ENCODE peak calls at places on chromosomes 11 and 22, in five cellular contexts. One of them, this sample, is unnamed.

GRCh38 chr11:79860336-79860735 is 419.5 kb upstream of the TENM4 start:
- DNase-seq in A549: no peak
- DNase-seq in esophagus squamous epithelium: no peak
- DNase-seq in heart left ventricle: no peak
- DNase-seq in upper lobe of left lung: no peak
- DNase-seq in this sample: no peak

GRCh38 chr11:67648140-67648795 is 2.3 kb downstream of the ACY3 start:
- DNase-seq in A549: peak
- DNase-seq in esophagus squamous epithelium: no peak
- DNase-seq in heart left ventricle: no peak
- DNase-seq in upper lobe of left lung: no peak
- DNase-seq in this sample: peak

GRCh38 chr11:30406978-30407762 is 84.3 kb downstream of the ARL14EP start:
- DNase-seq in A549: no peak
- DNase-seq in esophagus squamous epithelium: no peak
- DNase-seq in heart left ventricle: no peak
- DNase-seq in upper lobe of left lung: no peak
- DNase-seq in this sample: no peak

GRCh38 chr11:10454902-10455631 is at the start of gene AMPD3:
- DNase-seq in A549: peak
- DNase-seq in esophagus squamous epithelium: no peak
- DNase-seq in heart left ventricle: no peak
- DNase-seq in upper lobe of left lung: peak
- DNase-seq in this sample: no peak

GRCh38 chr22:24583221-24583971 is 9.5 kb downstream of the LRRC75B start:
- DNase-seq in A549: no peak
- DNase-seq in esophagus squamous epithelium: no peak
- DNase-seq in heart left ventricle: no peak
- DNase-seq in upper lobe of left lung: no peak
- DNase-seq in this sample: no peak

GRCh38 chr22:35310556-35311550 is 11.2 kb downstream of the TOM1 start:
- DNase-seq in A549: no peak
- DNase-seq in esophagus squamous epithelium: no peak
- DNase-seq in heart left ventricle: no peak
- DNase-seq in upper lobe of left lung: no peak
- DNase-seq in this sample: peak

GRCh38 chr11:64923944-64924909 is at the start of gene PPP2R5B:
- DNase-seq in A549: peak
- DNase-seq in esophagus squamous epithelium: peak
- DNase-seq in heart left ventricle: peak
- DNase-seq in upper lobe of left lung: peak
- DNase-seq in this sample: peak

GRCh38 chr11:105297463-105297862 is 157.9 kb upstream of the CARD18 start:
- DNase-seq in A549: no peak
- DNase-seq in esophagus squamous epithelium: no peak
- DNase-seq in heart left ventricle: no peak
- DNase-seq in upper lobe of left lung: no peak
- DNase-seq in this sample: no peak

GRCh38 chr11:127055240-127055639 is 54.7 kb upstream of the KIRREL3 start:
- DNase-seq in A549: no peak
- DNase-seq in esophagus squamous epithelium: no peak
- DNase-seq in heart left ventricle: no peak
- DNase-seq in upper lobe of left lung: no peak
- DNase-seq in this sample: no peak

GRCh38 chr22:48369789-48370507 is 1457.7 kb downstream of the BRD1 start:
- DNase-seq in A549: peak
- DNase-seq in esophagus squamous epithelium: no peak
- DNase-seq in heart left ventricle: no peak
- DNase-seq in upper lobe of left lung: peak
- DNase-seq in this sample: peak

GRCh38 chr22:27247691-27248434 is 553.7 kb downstream of the MN1 start:
- DNase-seq in A549: no peak
- DNase-seq in esophagus squamous epithelium: no peak
- DNase-seq in heart left ventricle: peak
- DNase-seq in upper lobe of left lung: no peak
- DNase-seq in this sample: no peak

GRCh38 chr11:68974421-68975194 is 6.2 kb downstream of the MRGPRD start:
- DNase-seq in A549: peak
- DNase-seq in esophagus squamous epithelium: no peak
- DNase-seq in heart left ventricle: no peak
- DNase-seq in upper lobe of left lung: peak
- DNase-seq in this sample: peak

GRCh38 chr11:134656861-134657540 is 245.0 kb upstream of the B3GAT1 start:
- DNase-seq in A549: no peak
- DNase-seq in esophagus squamous epithelium: no peak
- DNase-seq in heart left ventricle: no peak
- DNase-seq in upper lobe of left lung: peak
- DNase-seq in this sample: peak

GRCh38 chr11:122173587-122173986 is 57.6 kb upstream of the BLID start:
- DNase-seq in A549: no peak
- DNase-seq in esophagus squamous epithelium: no peak
- DNase-seq in heart left ventricle: no peak
- DNase-seq in upper lobe of left lung: no peak
- DNase-seq in this sample: no peak

GRCh38 chr11:66789097-66789890 is 53.9 kb upstream of the RCE1 start:
- DNase-seq in A549: no peak
- DNase-seq in esophagus squamous epithelium: no peak
- DNase-seq in heart left ventricle: no peak
- DNase-seq in upper lobe of left lung: no peak
- DNase-seq in this sample: no peak

GRCh38 chr11:14078941-14079522 is 116.5 kb downstream of the SPON1 start:
- DNase-seq in A549: no peak
- DNase-seq in esophagus squamous epithelium: no peak
- DNase-seq in heart left ventricle: no peak
- DNase-seq in upper lobe of left lung: no peak
- DNase-seq in this sample: no peak

GRCh38 chr22:49913446-49913845 is 4.8 kb downstream of the ALG12 start:
- DNase-seq in A549: no peak
- DNase-seq in esophagus squamous epithelium: no peak
- DNase-seq in heart left ventricle: no peak
- DNase-seq in upper lobe of left lung: no peak
- DNase-seq in this sample: no peak

GRCh38 chr11:122673706-122674105 is 18.2 kb downstream of the UBASH3B start:
- DNase-seq in A549: no peak
- DNase-seq in esophagus squamous epithelium: no peak
- DNase-seq in heart left ventricle: no peak
- DNase-seq in upper lobe of left lung: no peak
- DNase-seq in this sample: no peak

GRCh38 chr11:88979641-88980040 is 86.1 kb downstream of the GRM5 start:
- DNase-seq in A549: no peak
- DNase-seq in esophagus squamous epithelium: no peak
- DNase-seq in heart left ventricle: no peak
- DNase-seq in upper lobe of left lung: no peak
- DNase-seq in this sample: no peak

GRCh38 chr22:25193548-25193947 is 6.1 kb upstream of the CRYBB3 start:
- DNase-seq in A549: no peak
- DNase-seq in esophagus squamous epithelium: no peak
- DNase-seq in heart left ventricle: no peak
- DNase-seq in upper lobe of left lung: no peak
- DNase-seq in this sample: no peak

GRCh38 chr11:9625158-9625557 is 38.7 kb upstream of the SWAP70 start:
- DNase-seq in A549: no peak
- DNase-seq in esophagus squamous epithelium: no peak
- DNase-seq in heart left ventricle: no peak
- DNase-seq in upper lobe of left lung: no peak
- DNase-seq in this sample: no peak

GRCh38 chr11:91303754-91304153 is 920.9 kb upstream of the FAT3 start:
- DNase-seq in A549: no peak
- DNase-seq in esophagus squamous epithelium: no peak
- DNase-seq in heart left ventricle: no peak
- DNase-seq in upper lobe of left lung: no peak
- DNase-seq in this sample: no peak

GRCh38 chr22:26377170-26377825 is 51.8 kb upstream of the ASPHD2 start:
- DNase-seq in A549: no peak
- DNase-seq in esophagus squamous epithelium: no peak
- DNase-seq in heart left ventricle: no peak
- DNase-seq in upper lobe of left lung: no peak
- DNase-seq in this sample: no peak

GRCh38 chr22:48238018-48238915 is 1475.8 kb downstream of the TBC1D22A start:
- DNase-seq in A549: no peak
- DNase-seq in esophagus squamous epithelium: no peak
- DNase-seq in heart left ventricle: no peak
- DNase-seq in upper lobe of left lung: no peak
- DNase-seq in this sample: no peak

GRCh38 chr11:103744496-103745153 is 291.8 kb upstream of the DDI1 start:
- DNase-seq in A549: no peak
- DNase-seq in esophagus squamous epithelium: no peak
- DNase-seq in heart left ventricle: no peak
- DNase-seq in upper lobe of left lung: no peak
- DNase-seq in this sample: no peak

GRCh38 chr11:44005956-44006355 is 41.8 kb upstream of the ACCSL start:
- DNase-seq in A549: no peak
- DNase-seq in esophagus squamous epithelium: no peak
- DNase-seq in heart left ventricle: no peak
- DNase-seq in upper lobe of left lung: no peak
- DNase-seq in this sample: no peak

GRCh38 chr11:25628030-25628429 is 703.9 kb upstream of the ANO3 start:
- DNase-seq in A549: no peak
- DNase-seq in esophagus squamous epithelium: no peak
- DNase-seq in heart left ventricle: no peak
- DNase-seq in upper lobe of left lung: no peak
- DNase-seq in this sample: no peak

GRCh38 chr22:46451741-46452140 is 85.7 kb downstream of the CELSR1 start:
- DNase-seq in A549: no peak
- DNase-seq in esophagus squamous epithelium: no peak
- DNase-seq in heart left ventricle: no peak
- DNase-seq in upper lobe of left lung: no peak
- DNase-seq in this sample: no peak

GRCh38 chr22:20957691-20958440 is 9.2 kb upstream of the AIFM3 start:
- DNase-seq in A549: peak
- DNase-seq in esophagus squamous epithelium: no peak
- DNase-seq in heart left ventricle: no peak
- DNase-seq in upper lobe of left lung: peak
- DNase-seq in this sample: peak

GRCh38 chr11:105148241-105148640 is 8.7 kb upstream of the CARD18 start:
- DNase-seq in A549: no peak
- DNase-seq in esophagus squamous epithelium: no peak
- DNase-seq in heart left ventricle: no peak
- DNase-seq in upper lobe of left lung: no peak
- DNase-seq in this sample: no peak

GRCh38 chr22:20777420-20778177 is 3.7 kb downstream of the SERPIND1 start:
- DNase-seq in A549: peak
- DNase-seq in esophagus squamous epithelium: no peak
- DNase-seq in heart left ventricle: no peak
- DNase-seq in upper lobe of left lung: peak
- DNase-seq in this sample: no peak

GRCh38 chr11:68066742-68067141 is 27.9 kb downstream of the TCIRG1 start:
- DNase-seq in A549: no peak
- DNase-seq in esophagus squamous epithelium: no peak
- DNase-seq in heart left ventricle: no peak
- DNase-seq in upper lobe of left lung: no peak
- DNase-seq in this sample: no peak

GRCh38 chr11:106088896-106089295 is 11.4 kb downstream of the AASDHPPT start:
- DNase-seq in A549: no peak
- DNase-seq in esophagus squamous epithelium: no peak
- DNase-seq in heart left ventricle: no peak
- DNase-seq in upper lobe of left lung: no peak
- DNase-seq in this sample: no peak

GRCh38 chr11:67998150-67999045 is 5.5 kb downstream of the UNC93B1 start:
- DNase-seq in A549: no peak
- DNase-seq in esophagus squamous epithelium: no peak
- DNase-seq in heart left ventricle: no peak
- DNase-seq in upper lobe of left lung: no peak
- DNase-seq in this sample: peak

GRCh38 chr22:49632199-49633009 is 195.3 kb downstream of the BRD1 start:
- DNase-seq in A549: peak
- DNase-seq in esophagus squamous epithelium: no peak
- DNase-seq in heart left ventricle: peak
- DNase-seq in upper lobe of left lung: peak
- DNase-seq in this sample: peak

GRCh38 chr11:73980001-73980960 is 2.4 kb downstream of the UCP2 start:
- DNase-seq in A549: no peak
- DNase-seq in esophagus squamous epithelium: peak
- DNase-seq in heart left ventricle: peak
- DNase-seq in upper lobe of left lung: peak
- DNase-seq in this sample: peak

GRCh38 chr11:78318321-78318720 is 99.3 kb downstream of the GAB2 start:
- DNase-seq in A549: no peak
- DNase-seq in esophagus squamous epithelium: no peak
- DNase-seq in heart left ventricle: no peak
- DNase-seq in upper lobe of left lung: no peak
- DNase-seq in this sample: no peak
- TF ChIP-seq POLR2A in A549: no peak
- TF ChIP-seq POLR2A in esophagus squamous epithelium: no peak
- TF ChIP-seq POLR2A in heart left ventricle: no peak
- TF ChIP-seq POLR2A in upper lobe of left lung: no peak
- TF ChIP-seq POLR2A in this sample: no peak

GRCh38 chr22:43152355-43153071 is 1.2 kb downstream of the TSPO start:
- DNase-seq in A549: no peak
- DNase-seq in esophagus squamous epithelium: peak
- DNase-seq in heart left ventricle: peak
- DNase-seq in upper lobe of left lung: peak
- DNase-seq in this sample: peak
- H3K27ac ChIP-seq in A549: peak
- H3K27ac ChIP-seq in esophagus squamous epithelium: peak
- H3K27ac ChIP-seq in heart left ventricle: peak
- H3K27ac ChIP-seq in upper lobe of left lung: peak
- H3K27ac ChIP-seq in this sample: peak

GRCh38 chr11:125476721-125477120 is 19.3 kb downstream of the FEZ1 start:
- DNase-seq in A549: no peak
- DNase-seq in esophagus squamous epithelium: no peak
- DNase-seq in heart left ventricle: no peak
- DNase-seq in upper lobe of left lung: no peak
- DNase-seq in this sample: no peak
- H3K4me3 ChIP-seq in A549: no peak
- H3K4me3 ChIP-seq in esophagus squamous epithelium: no peak
- H3K4me3 ChIP-seq in heart left ventricle: no peak
- H3K4me3 ChIP-seq in upper lobe of left lung: no peak
- H3K4me3 ChIP-seq in this sample: no peak

DNA sequence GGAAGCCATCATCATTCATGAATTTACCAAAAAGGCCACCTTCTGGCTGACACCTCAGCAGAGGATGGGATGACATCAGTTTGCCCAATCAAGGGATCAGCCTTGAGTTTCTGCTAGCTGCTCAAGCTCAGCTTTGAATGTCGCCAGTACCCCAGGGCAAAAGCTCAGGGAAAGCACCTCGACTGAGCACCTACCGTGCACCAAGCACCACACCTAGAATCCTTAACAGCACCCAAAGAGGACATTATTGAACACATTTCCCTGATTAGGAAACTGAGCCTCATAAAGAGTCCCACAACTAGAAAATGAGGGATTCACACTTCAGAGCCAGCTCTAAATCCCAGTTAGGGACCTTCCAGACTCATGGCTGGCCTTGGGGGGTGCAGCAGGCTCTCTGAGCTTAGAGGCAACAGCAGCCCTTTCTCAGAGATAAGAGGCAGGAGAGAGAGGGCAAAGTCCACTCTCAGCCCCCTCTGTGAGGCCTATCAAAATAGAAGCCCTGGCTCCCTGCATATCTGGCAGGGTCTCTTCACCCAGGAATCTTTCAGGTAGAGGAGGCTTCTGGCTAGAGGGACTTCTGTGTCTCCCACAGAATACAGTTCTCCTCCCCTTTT is 13.4 kb upstream of the DAGLA start:
- DNase-seq in A549: no peak
- DNase-seq in esophagus squamous epithelium: no peak
- DNase-seq in heart left ventricle: no peak
- DNase-seq in upper lobe of left lung: no peak
- DNase-seq in this sample: no peak
- TF ChIP-seq POLR2A in A549: no peak
- TF ChIP-seq POLR2A in esophagus squamous epithelium: no peak
- TF ChIP-seq POLR2A in heart left ventricle: no peak
- TF ChIP-seq POLR2A in upper lobe of left lung: no peak
- TF ChIP-seq POLR2A in this sample: no peak

GRCh38 chr22:23244690-23245044 is 64.4 kb downstream of the BCR start:
- DNase-seq in A549: no peak
- DNase-seq in esophagus squamous epithelium: no peak
- DNase-seq in heart left ventricle: no peak
- DNase-seq in upper lobe of left lung: no peak
- DNase-seq in this sample: no peak
- H3K27ac ChIP-seq in A549: no peak
- H3K27ac ChIP-seq in esophagus squamous epithelium: no peak
- H3K27ac ChIP-seq in heart left ventricle: no peak
- H3K27ac ChIP-seq in upper lobe of left lung: no peak
- H3K27ac ChIP-seq in this sample: peak

This sample was measured in Peyer's patch.